ENCODE peak calls at places on chromosomes 4 and X, in nine cellular contexts. One of them, this sample, is unnamed.

GRCh38 chr4:155759372-155760252 is 791 bp downstream of the GUCY1B1 start:
- DNase-seq in ascending aorta: peak
- DNase-seq in astrocyte of the hippocampus: peak
- DNase-seq in caudate nucleus: peak
- DNase-seq in head of caudate nucleus: peak
- DNase-seq in D341Med: peak
- DNase-seq in stimulated activated CD4-positive, alpha-beta T cell treated with anti-CD3 and anti-CD28 coated beads, Interleukin-1b, Interleukin-23, amount 100 ng/mL, for 4 hours: no peak
- DNase-seq in heart left ventricle: peak
- DNase-seq in AML-193: no peak
- DNase-seq in this sample: peak

GRCh38 chr4:24650849-24651248 is 66.5 kb upstream of the DHX15 start:
- DNase-seq in heart left ventricle: no peak
- DNase-seq in D341Med: no peak
- DNase-seq in caudate nucleus: no peak
- DNase-seq in AML-193: no peak
- DNase-seq in astrocyte of the hippocampus: no peak
- DNase-seq in head of caudate nucleus: no peak
- DNase-seq in stimulated activated CD4-positive, alpha-beta T cell treated with anti-CD3 and anti-CD28 coated beads, Interleukin-1b, Interleukin-23, amount 100 ng/mL, for 4 hours: no peak
- DNase-seq in ascending aorta: no peak
- DNase-seq in this sample: no peak

GRCh38 chr4:42142586-42142985 is 9.9 kb downstream of the BEND4 start:
- DNase-seq in heart left ventricle: no peak
- DNase-seq in D341Med: no peak
- DNase-seq in astrocyte of the hippocampus: no peak
- DNase-seq in AML-193: no peak
- DNase-seq in ascending aorta: no peak
- DNase-seq in head of caudate nucleus: no peak
- DNase-seq in stimulated activated CD4-positive, alpha-beta T cell treated with anti-CD3 and anti-CD28 coated beads, Interleukin-1b, Interleukin-23, amount 100 ng/mL, for 4 hours: no peak
- DNase-seq in caudate nucleus: no peak
- DNase-seq in this sample: no peak

GRCh38 chr4:1246901-1247810 is 1.8 kb downstream of the CTBP1 start:
- DNase-seq in AML-193: no peak
- DNase-seq in astrocyte of the hippocampus: peak
- DNase-seq in D341Med: peak
- DNase-seq in caudate nucleus: no peak
- DNase-seq in heart left ventricle: no peak
- DNase-seq in head of caudate nucleus: peak
- DNase-seq in ascending aorta: peak
- DNase-seq in stimulated activated CD4-positive, alpha-beta T cell treated with anti-CD3 and anti-CD28 coated beads, Interleukin-1b, Interleukin-23, amount 100 ng/mL, for 4 hours: no peak
- DNase-seq in this sample: no peak

GRCh38 chr4:7295917-7296660 is 103.8 kb downstream of the SORCS2 start:
- DNase-seq in caudate nucleus: peak
- DNase-seq in astrocyte of the hippocampus: peak
- DNase-seq in head of caudate nucleus: peak
- DNase-seq in AML-193: no peak
- DNase-seq in heart left ventricle: peak
- DNase-seq in ascending aorta: no peak
- DNase-seq in stimulated activated CD4-positive, alpha-beta T cell treated with anti-CD3 and anti-CD28 coated beads, Interleukin-1b, Interleukin-23, amount 100 ng/mL, for 4 hours: no peak
- DNase-seq in D341Med: peak
- DNase-seq in this sample: peak

GRCh38 chr4:148834804-148835598 is 392.8 kb upstream of the NR3C2 start:
- DNase-seq in head of caudate nucleus: no peak
- DNase-seq in D341Med: no peak
- DNase-seq in ascending aorta: no peak
- DNase-seq in heart left ventricle: no peak
- DNase-seq in stimulated activated CD4-positive, alpha-beta T cell treated with anti-CD3 and anti-CD28 coated beads, Interleukin-1b, Interleukin-23, amount 100 ng/mL, for 4 hours: no peak
- DNase-seq in astrocyte of the hippocampus: no peak
- DNase-seq in AML-193: no peak
- DNase-seq in caudate nucleus: no peak
- DNase-seq in this sample: no peak

GRCh38 chr4:41525129-41525528 is 12.8 kb upstream of the LIMCH1 start:
- DNase-seq in astrocyte of the hippocampus: peak
- DNase-seq in D341Med: no peak
- DNase-seq in heart left ventricle: no peak
- DNase-seq in ascending aorta: no peak
- DNase-seq in AML-193: no peak
- DNase-seq in caudate nucleus: no peak
- DNase-seq in head of caudate nucleus: no peak
- DNase-seq in stimulated activated CD4-positive, alpha-beta T cell treated with anti-CD3 and anti-CD28 coated beads, Interleukin-1b, Interleukin-23, amount 100 ng/mL, for 4 hours: no peak
- DNase-seq in this sample: no peak

GRCh38 chr4:103996637-103997036 is 276.9 kb upstream of the TACR3 start:
- DNase-seq in AML-193: no peak
- DNase-seq in stimulated activated CD4-positive, alpha-beta T cell treated with anti-CD3 and anti-CD28 coated beads, Interleukin-1b, Interleukin-23, amount 100 ng/mL, for 4 hours: no peak
- DNase-seq in caudate nucleus: no peak
- DNase-seq in heart left ventricle: no peak
- DNase-seq in head of caudate nucleus: peak
- DNase-seq in D341Med: peak
- DNase-seq in astrocyte of the hippocampus: peak
- DNase-seq in ascending aorta: no peak
- DNase-seq in this sample: no peak

GRCh38 chrX:150934453-150934852 is 36.0 kb upstream of the CD99L2 start:
- DNase-seq in ascending aorta: no peak
- DNase-seq in D341Med: no peak
- DNase-seq in caudate nucleus: no peak
- DNase-seq in head of caudate nucleus: no peak
- DNase-seq in astrocyte of the hippocampus: peak
- DNase-seq in heart left ventricle: no peak
- DNase-seq in stimulated activated CD4-positive, alpha-beta T cell treated with anti-CD3 and anti-CD28 coated beads, Interleukin-1b, Interleukin-23, amount 100 ng/mL, for 4 hours: no peak
- DNase-seq in AML-193: no peak
- DNase-seq in this sample: no peak

GRCh38 chr4:40842318-40842717 is 92.6 kb downstream of the NSUN7 start:
- DNase-seq in heart left ventricle: peak
- DNase-seq in head of caudate nucleus: no peak
- DNase-seq in AML-193: no peak
- DNase-seq in astrocyte of the hippocampus: peak
- DNase-seq in ascending aorta: no peak
- DNase-seq in stimulated activated CD4-positive, alpha-beta T cell treated with anti-CD3 and anti-CD28 coated beads, Interleukin-1b, Interleukin-23, amount 100 ng/mL, for 4 hours: no peak
- DNase-seq in caudate nucleus: no peak
- DNase-seq in D341Med: no peak
- DNase-seq in this sample: no peak

GRCh38 chr4:71231073-71231752 is 107.6 kb upstream of the SLC4A4 start:
- DNase-seq in heart left ventricle: peak
- DNase-seq in AML-193: no peak
- DNase-seq in stimulated activated CD4-positive, alpha-beta T cell treated with anti-CD3 and anti-CD28 coated beads, Interleukin-1b, Interleukin-23, amount 100 ng/mL, for 4 hours: no peak
- DNase-seq in D341Med: no peak
- DNase-seq in astrocyte of the hippocampus: peak
- DNase-seq in head of caudate nucleus: peak
- DNase-seq in caudate nucleus: peak
- DNase-seq in ascending aorta: peak
- DNase-seq in this sample: peak